ENCODE peak calls at places on chromosomes 13 and 19, in eight cellular contexts. T is brain microvascular endothelial cell, L is psoas muscle, P is body of pancreas, Q is left ventricle myocardium inferior, C is astrocyte, H is IMR-90, Y is NB4. S is an unnamed sample.

GRCh38 chr13:74056829-74057564 is 77.2 kb downstream of the KLF12 start:
- DNase-seq in T (no peak), L (peak), P (no peak), Q (peak), C (no peak), H (no peak), Y (no peak), S (peak)

GRCh38 chr19:15759962-15760565 is 22.3 kb downstream of the OR10H3 start:
- DNase-seq in T (no peak), L (no peak), P (no peak), Q (no peak), C (no peak), H (no peak), Y (no peak), S (no peak)

GRCh38 chr13:24921003-24921402 is 157.0 kb downstream of the RNF17 start:
- DNase-seq in T (no peak), L (no peak), P (no peak), Q (no peak), C (no peak), H (no peak), Y (no peak), S (no peak)

GRCh38 chr19:34310494-34310981 is 54.5 kb upstream of the GPI start:
- DNase-seq in T (no peak), L (no peak), P (no peak), Q (no peak), C (no peak), H (no peak), Y (no peak), S (no peak)

GRCh38 chr19:58154287-58154678 is 3.7 kb upstream of the ZNF329 start:
- DNase-seq in T (peak), L (peak), P (peak), Q (peak), C (peak), H (peak), Y (peak), S (peak)

GRCh38 chr13:110347535-110348308 is 40.6 kb downstream of the COL4A2 start:
- DNase-seq in T (peak), L (peak), P (no peak), Q (peak), C (peak), H (peak), Y (no peak), S (peak)

GRCh38 chr19:8512115-8512967 is 1.6 kb downstream of the ZNF414 start:
- DNase-seq in T (no peak), L (no peak), P (no peak), Q (no peak), C (no peak), H (no peak), Y (peak), S (no peak)

GRCh38 chr19:6340493-6341201 is 7.2 kb upstream of the ACER1 start:
- DNase-seq in T (no peak), L (no peak), P (no peak), Q (no peak), C (no peak), H (no peak), Y (peak), S (no peak)

GRCh38 chr13:95643471-95643813 is 1.1 kb downstream of the DZIP1 start:
- DNase-seq in T (peak), L (no peak), P (no peak), Q (no peak), C (peak), H (peak), Y (no peak), S (no peak)

GRCh38 chr13:112073245-112074138 is 6.5 kb downstream of the SOX1 start:
- DNase-seq in T (no peak), L (no peak), P (no peak), Q (no peak), C (no peak), H (no peak), Y (no peak), S (no peak)

GRCh38 chr13:44159633-44160279 is 213.9 kb upstream of the SERP2 start:
- DNase-seq in T (no peak), L (no peak), P (no peak), Q (no peak), C (no peak), H (no peak), Y (no peak), S (no peak)

GRCh38 chr13:114123876-114124275 is 8.5 kb downstream of the RASA3 start:
- DNase-seq in T (no peak), L (no peak), P (no peak), Q (no peak), C (no peak), H (no peak), Y (no peak), S (no peak)

GRCh38 chr13:48580185-48580803 is 47.4 kb upstream of the RCBTB2 start:
- DNase-seq in T (peak), L (peak), P (peak), Q (peak), C (no peak), H (peak), Y (peak), S (peak)

GRCh38 chr13:57063007-57063406 is 77.7 kb upstream of the PRR20A start:
- DNase-seq in T (no peak), L (no peak), P (no peak), Q (no peak), C (no peak), H (no peak), Y (no peak), S (no peak)

GRCh38 chr19:50059045-50059444 is 33.2 kb downstream of the ZNF473 start:
- DNase-seq in T (no peak), L (no peak), P (no peak), Q (no peak), C (no peak), H (no peak), Y (no peak), S (no peak)

GRCh38 chr13:70249332-70250064 is 141.2 kb upstream of the KLHL1 start:
- DNase-seq in T (peak), L (no peak), P (no peak), Q (no peak), C (peak), H (no peak), Y (no peak), S (no peak)

GRCh38 chr13:73945871-73946270 is 188.3 kb downstream of the KLF12 start:
- DNase-seq in T (no peak), L (peak), P (no peak), Q (peak), C (peak), H (no peak), Y (no peak), S (peak)

GRCh38 chr19:43450545-43450997 is 14.8 kb downstream of the LYPD3 start:
- DNase-seq in T (no peak), L (no peak), P (no peak), Q (no peak), C (peak), H (peak), Y (no peak), S (no peak)

GRCh38 chr19:50465986-50466771 is 10.1 kb upstream of the EMC10 start:
- DNase-seq in T (no peak), L (peak), P (no peak), Q (no peak), C (no peak), H (no peak), Y (no peak), S (no peak)

GRCh38 chr13:89806594-89806993 is 1540.9 kb upstream of the MIR17HG start:
- DNase-seq in T (no peak), L (no peak), P (no peak), Q (no peak), C (no peak), H (no peak), Y (no peak), S (no peak)

GRCh38 chr19:58396691-58397532 is 1.5 kb downstream of the RNF225 start:
- DNase-seq in T (no peak), L (no peak), P (no peak), Q (no peak), C (no peak), H (no peak), Y (no peak), S (no peak)

GRCh38 chr19:3480383-3481091 is at the start of gene SMIM24:
- DNase-seq in T (no peak), L (no peak), P (no peak), Q (no peak), C (no peak), H (no peak), Y (no peak), S (no peak)

GRCh38 chr19:55254625-55254977 is 4.2 kb downstream of the PPP6R1 start:
- DNase-seq in T (no peak), L (no peak), P (no peak), Q (no peak), C (no peak), H (no peak), Y (no peak), S (no peak)
- H3K4me3 ChIP-seq in T (no peak), L (peak), P (no peak), Q (peak), C (no peak), H (no peak), Y (peak), S (no peak)

DNA sequence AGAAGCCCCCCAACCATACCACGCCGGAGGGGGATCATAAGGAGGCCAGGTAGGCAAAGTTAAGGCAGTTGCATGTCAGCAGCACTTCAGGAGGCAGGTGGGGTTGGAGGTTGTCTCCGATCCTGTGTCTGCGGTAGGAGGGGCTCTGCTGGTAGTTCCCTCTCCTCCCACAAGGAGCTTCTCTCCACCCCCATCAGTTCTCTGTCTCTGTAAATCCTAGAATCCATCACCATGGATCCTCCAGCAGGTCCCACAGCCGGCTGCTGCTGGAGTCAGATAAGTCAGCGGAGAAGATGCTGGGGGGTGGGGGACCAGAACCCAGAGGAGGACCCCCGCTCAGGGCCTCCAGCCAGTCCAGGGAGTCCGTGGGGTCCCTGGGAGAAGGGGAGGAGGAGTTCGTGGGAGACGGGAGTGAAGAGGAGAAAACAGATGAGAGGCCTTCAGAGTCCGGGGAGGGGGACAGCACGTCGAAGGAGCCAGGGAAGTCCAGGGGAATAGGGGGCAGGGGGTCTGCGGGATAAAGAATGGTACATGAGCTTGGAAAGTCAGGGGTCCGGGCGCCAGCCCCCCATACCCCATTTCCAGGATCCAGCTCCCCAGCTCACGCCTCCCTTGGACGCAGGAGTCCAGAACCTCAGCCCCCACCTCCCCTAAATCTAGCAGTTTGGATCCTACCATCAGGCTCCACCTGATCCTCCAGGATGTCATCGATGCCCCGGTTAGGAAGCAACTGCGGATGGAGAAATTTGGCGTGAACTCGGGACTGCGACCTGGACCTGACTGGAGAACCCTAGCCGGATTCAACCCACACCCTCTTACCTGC is 6.3 kb downstream of the MAMSTR start:
- DNase-seq in T (peak), L (peak), P (no peak), Q (no peak), C (no peak), H (peak), Y (peak), S (no peak)
- TF ChIP-seq CTCF in T (peak), L (no peak), P (no peak), Q (peak), C (no peak), H (peak), Y (peak), S (no peak)

GRCh38 chr13:35471466-35472307 is 4.8 kb downstream of the MAB21L1 start:
- DNase-seq in T (no peak), L (peak), P (no peak), Q (no peak), C (no peak), H (no peak), Y (no peak), S (no peak)
- H3K4me3 ChIP-seq in T (no peak), L (peak), P (no peak), Q (peak), C (peak), H (no peak), Y (no peak), S (peak)

DNA sequence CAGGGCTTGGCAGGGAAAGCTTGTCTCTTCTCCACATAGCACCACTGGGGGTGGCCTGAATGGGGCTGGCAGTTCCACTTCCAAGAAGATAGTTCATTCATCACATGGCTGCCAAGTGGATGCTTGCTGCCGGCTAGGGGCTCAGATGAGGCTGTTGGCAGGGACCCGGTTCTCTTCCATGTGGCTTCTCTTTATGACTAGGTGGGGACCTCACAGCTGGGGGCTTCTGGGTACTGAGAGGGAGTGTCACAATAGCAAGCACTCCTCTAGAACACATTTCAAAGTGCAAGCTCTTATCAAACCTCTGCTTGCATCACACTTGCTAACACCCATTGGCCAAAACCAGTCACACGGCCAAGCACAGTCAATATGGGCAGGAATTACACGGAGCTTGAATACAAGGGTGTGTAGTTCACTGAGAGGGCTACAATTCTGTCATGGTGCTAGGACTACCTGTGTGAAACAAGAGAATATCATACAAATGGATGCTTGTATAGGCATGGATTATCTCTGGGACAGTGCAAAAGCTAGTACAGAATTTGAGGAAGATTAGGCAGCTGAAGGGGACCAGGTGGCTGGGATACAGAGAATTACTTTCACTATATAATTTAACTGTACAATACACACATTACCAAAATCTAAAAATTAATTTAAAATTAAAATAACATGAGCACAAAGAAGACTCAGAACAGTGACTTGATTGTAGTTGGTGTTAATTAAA is 32.3 kb downstream of the ATP7B start:
- DNase-seq in T (no peak), L (no peak), P (peak), Q (no peak), C (no peak), H (no peak), Y (peak), S (no peak)
- TF ChIP-seq CTCF in T (no peak), L (no peak), P (no peak), Q (no peak), C (no peak), H (no peak), Y (no peak), S (no peak)

S was measured in heart right ventricle.